ENCODE peak calls at places on chromosome 13, in ten cellular contexts. One of them, this sample, is unnamed.

GRCh38 chr13:79435549-79435948 is 29.5 kb upstream of the RBM26 start:
- DNase-seq in CD8-positive, alpha-beta T cell: no peak
- DNase-seq in effector memory CD4-positive, alpha-beta T cell: no peak
- DNase-seq in SJSA1: no peak
- DNase-seq in fibroblast of mammary gland: peak; percentile 53
- DNase-seq in MG63: no peak
- DNase-seq in GM12865: no peak
- DNase-seq in A673: no peak
- DNase-seq in upper lobe of right lung: no peak
- DNase-seq in IMR-90: peak; percentile 68
- DNase-seq in this sample: peak; percentile 58

GRCh38 chr13:36362251-36362650 is 16.1 kb upstream of the SPART start:
- DNase-seq in CD8-positive, alpha-beta T cell: no peak
- DNase-seq in effector memory CD4-positive, alpha-beta T cell: no peak
- DNase-seq in SJSA1: no peak
- DNase-seq in fibroblast of mammary gland: peak; percentile 95
- DNase-seq in MG63: no peak
- DNase-seq in GM12865: no peak
- DNase-seq in A673: no peak
- DNase-seq in upper lobe of right lung: no peak
- DNase-seq in IMR-90: peak; percentile 91
- DNase-seq in this sample: peak; percentile 95

GRCh38 chr13:29676941-29677452 is 81.5 kb upstream of the SLC7A1 start:
- DNase-seq in CD8-positive, alpha-beta T cell: no peak
- DNase-seq in effector memory CD4-positive, alpha-beta T cell: no peak
- DNase-seq in SJSA1: no peak
- DNase-seq in fibroblast of mammary gland: peak; percentile 23
- DNase-seq in MG63: no peak
- DNase-seq in GM12865: no peak
- DNase-seq in A673: no peak
- DNase-seq in upper lobe of right lung: no peak
- DNase-seq in IMR-90: peak; percentile 2
- DNase-seq in this sample: peak; percentile 95

GRCh38 chr13:100828226-100828625 is 153.6 kb upstream of the TMTC4 start:
- DNase-seq in CD8-positive, alpha-beta T cell: no peak
- DNase-seq in effector memory CD4-positive, alpha-beta T cell: no peak
- DNase-seq in SJSA1: no peak
- DNase-seq in fibroblast of mammary gland: no peak
- DNase-seq in MG63: no peak
- DNase-seq in GM12865: no peak
- DNase-seq in A673: peak; percentile 36
- DNase-seq in upper lobe of right lung: no peak
- DNase-seq in IMR-90: no peak
- DNase-seq in this sample: no peak

GRCh38 chr13:31301119-31301518 is 101.3 kb downstream of the B3GLCT start:
- DNase-seq in CD8-positive, alpha-beta T cell: no peak
- DNase-seq in effector memory CD4-positive, alpha-beta T cell: no peak
- DNase-seq in SJSA1: no peak
- DNase-seq in fibroblast of mammary gland: no peak
- DNase-seq in MG63: no peak
- DNase-seq in GM12865: no peak
- DNase-seq in A673: no peak
- DNase-seq in upper lobe of right lung: no peak
- DNase-seq in IMR-90: no peak
- DNase-seq in this sample: no peak

GRCh38 chr13:49985129-49985528 is 11.7 kb upstream of the TRIM13 start:
- DNase-seq in CD8-positive, alpha-beta T cell: no peak
- DNase-seq in effector memory CD4-positive, alpha-beta T cell: no peak
- DNase-seq in SJSA1: no peak
- DNase-seq in fibroblast of mammary gland: no peak
- DNase-seq in MG63: no peak
- DNase-seq in GM12865: no peak
- DNase-seq in A673: no peak
- DNase-seq in upper lobe of right lung: no peak
- DNase-seq in IMR-90: no peak
- DNase-seq in this sample: no peak

GRCh38 chr13:48333976-48334375 is 30.4 kb downstream of the RB1 start:
- DNase-seq in CD8-positive, alpha-beta T cell: no peak
- DNase-seq in effector memory CD4-positive, alpha-beta T cell: no peak
- DNase-seq in SJSA1: no peak
- DNase-seq in fibroblast of mammary gland: peak; percentile 53
- DNase-seq in MG63: no peak
- DNase-seq in GM12865: no peak
- DNase-seq in A673: no peak
- DNase-seq in upper lobe of right lung: no peak
- DNase-seq in IMR-90: peak; percentile 36
- DNase-seq in this sample: peak; percentile 95

GRCh38 chr13:49319555-49320350 is 72.0 kb downstream of the CDADC1 start:
- DNase-seq in CD8-positive, alpha-beta T cell: no peak
- DNase-seq in effector memory CD4-positive, alpha-beta T cell: no peak
- DNase-seq in SJSA1: no peak
- DNase-seq in fibroblast of mammary gland: no peak
- DNase-seq in MG63: no peak
- DNase-seq in GM12865: no peak
- DNase-seq in A673: no peak
- DNase-seq in upper lobe of right lung: no peak
- DNase-seq in IMR-90: peak; percentile 74
- DNase-seq in this sample: no peak

GRCh38 chr13:112158961-112159360 is 92.0 kb downstream of the SOX1 start:
- DNase-seq in CD8-positive, alpha-beta T cell: no peak
- DNase-seq in effector memory CD4-positive, alpha-beta T cell: no peak
- DNase-seq in SJSA1: no peak
- DNase-seq in fibroblast of mammary gland: no peak
- DNase-seq in MG63: no peak
- DNase-seq in GM12865: no peak
- DNase-seq in A673: no peak
- DNase-seq in upper lobe of right lung: peak; percentile 3
- DNase-seq in IMR-90: no peak
- DNase-seq in this sample: no peak

GRCh38 chr13:112154301-112155060 is 87.5 kb downstream of the SOX1 start:
- DNase-seq in CD8-positive, alpha-beta T cell: no peak
- DNase-seq in effector memory CD4-positive, alpha-beta T cell: no peak
- DNase-seq in SJSA1: no peak
- DNase-seq in fibroblast of mammary gland: no peak
- DNase-seq in MG63: no peak
- DNase-seq in GM12865: no peak
- DNase-seq in A673: no peak
- DNase-seq in upper lobe of right lung: peak; percentile 42
- DNase-seq in IMR-90: no peak
- DNase-seq in this sample: no peak

GRCh38 chr13:112161441-112162301 is 94.7 kb downstream of the SOX1 start:
- DNase-seq in CD8-positive, alpha-beta T cell: no peak
- DNase-seq in effector memory CD4-positive, alpha-beta T cell: no peak
- DNase-seq in SJSA1: no peak
- DNase-seq in fibroblast of mammary gland: no peak
- DNase-seq in MG63: no peak
- DNase-seq in GM12865: no peak
- DNase-seq in A673: peak; percentile 74
- DNase-seq in upper lobe of right lung: peak; percentile 22
- DNase-seq in IMR-90: no peak
- DNase-seq in this sample: no peak

GRCh38 chr13:112160558-112160957 is 93.6 kb downstream of the SOX1 start:
- DNase-seq in CD8-positive, alpha-beta T cell: no peak
- DNase-seq in effector memory CD4-positive, alpha-beta T cell: no peak
- DNase-seq in SJSA1: no peak
- DNase-seq in fibroblast of mammary gland: no peak
- DNase-seq in MG63: no peak
- DNase-seq in GM12865: no peak
- DNase-seq in A673: no peak
- DNase-seq in upper lobe of right lung: peak; percentile 37
- DNase-seq in IMR-90: no peak
- DNase-seq in this sample: no peak

GRCh38 chr13:112159575-112160547 is 92.9 kb downstream of the SOX1 start:
- DNase-seq in CD8-positive, alpha-beta T cell: no peak
- DNase-seq in effector memory CD4-positive, alpha-beta T cell: no peak
- DNase-seq in SJSA1: no peak
- DNase-seq in fibroblast of mammary gland: no peak
- DNase-seq in MG63: no peak
- DNase-seq in GM12865: no peak
- DNase-seq in A673: no peak
- DNase-seq in upper lobe of right lung: peak; percentile 32
- DNase-seq in IMR-90: no peak
- DNase-seq in this sample: no peak
- H3K4me3 ChIP-seq in CD8-positive, alpha-beta T cell: no peak overlapping the region
- H3K4me3 ChIP-seq in effector memory CD4-positive, alpha-beta T cell: no peak overlapping the region
- H3K4me3 ChIP-seq in SJSA1: no peak overlapping the region
- H3K4me3 ChIP-seq in fibroblast of mammary gland: no peak overlapping the region
- H3K4me3 ChIP-seq in MG63: no peak overlapping the region
- H3K4me3 ChIP-seq in GM12865: no peak overlapping the region
- H3K4me3 ChIP-seq in A673: no peak overlapping the region
- H3K4me3 ChIP-seq in upper lobe of right lung: no peak overlapping the region
- H3K4me3 ChIP-seq in IMR-90: no peak overlapping the region
- H3K4me3 ChIP-seq in this sample: no peak overlapping the region

DNA sequence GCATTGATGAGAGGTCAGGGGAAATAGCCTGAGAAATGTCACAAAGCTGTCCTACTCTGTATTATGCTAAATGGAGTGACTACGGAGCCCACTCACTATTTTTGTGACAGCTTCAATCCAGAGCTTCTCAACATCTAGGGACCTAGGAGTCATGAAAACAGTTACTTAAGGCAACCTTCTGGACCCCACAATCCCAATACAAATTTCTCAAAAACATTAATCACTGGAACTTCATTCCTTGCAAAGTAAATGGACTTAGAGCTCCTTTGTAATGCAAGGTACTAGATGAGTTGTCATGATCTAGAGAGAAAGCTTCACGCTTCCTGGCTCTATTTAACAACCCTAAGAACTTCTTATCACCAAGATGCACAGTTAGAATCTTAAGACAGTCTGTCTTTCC is 2.6 kb upstream of the RAP2A start:
- DNase-seq in CD8-positive, alpha-beta T cell: no peak
- DNase-seq in effector memory CD4-positive, alpha-beta T cell: no peak
- DNase-seq in SJSA1: no peak
- DNase-seq in fibroblast of mammary gland: no peak
- DNase-seq in MG63: no peak
- DNase-seq in GM12865: no peak
- DNase-seq in A673: no peak
- DNase-seq in upper lobe of right lung: no peak
- DNase-seq in IMR-90: no peak
- DNase-seq in this sample: no peak
- H3K4me3 ChIP-seq in CD8-positive, alpha-beta T cell: no peak overlapping the region
- H3K4me3 ChIP-seq in effector memory CD4-positive, alpha-beta T cell: no peak overlapping the region
- H3K4me3 ChIP-seq in SJSA1: no peak overlapping the region
- H3K4me3 ChIP-seq in fibroblast of mammary gland: no peak overlapping the region
- H3K4me3 ChIP-seq in MG63: no peak overlapping the region
- H3K4me3 ChIP-seq in GM12865: peak overlapping the region; percentile 86
- H3K4me3 ChIP-seq in A673: no peak overlapping the region
- H3K4me3 ChIP-seq in upper lobe of right lung: no peak overlapping the region
- H3K4me3 ChIP-seq in IMR-90: no peak overlapping the region
- H3K4me3 ChIP-seq in this sample: no peak overlapping the region

DNA sequence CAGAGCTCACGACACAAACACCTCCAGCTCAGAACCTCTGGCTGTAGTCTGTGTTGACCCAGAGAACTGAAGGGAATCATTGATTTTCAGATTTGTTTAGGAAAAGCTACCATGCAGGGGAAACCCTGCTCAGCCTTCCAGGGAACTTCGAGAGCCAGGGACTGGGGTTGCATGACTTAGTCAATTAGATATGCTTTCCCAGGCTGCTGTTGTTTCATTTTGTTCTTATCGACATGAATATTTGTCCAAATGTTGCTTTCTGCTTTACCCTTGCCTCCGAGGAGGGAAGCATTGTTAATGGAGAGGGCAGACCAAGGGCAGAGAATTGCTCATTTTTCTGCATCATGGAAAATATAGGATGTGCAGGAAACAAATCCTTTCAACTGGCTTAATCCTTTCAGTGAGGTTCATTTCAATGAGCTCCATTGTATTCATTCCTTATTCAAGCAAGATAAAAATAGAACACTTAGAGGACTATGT is 82.5 kb downstream of the KLF5 start:
- DNase-seq in CD8-positive, alpha-beta T cell: no peak
- DNase-seq in effector memory CD4-positive, alpha-beta T cell: no peak
- DNase-seq in SJSA1: no peak
- DNase-seq in fibroblast of mammary gland: no peak
- DNase-seq in MG63: no peak
- DNase-seq in GM12865: no peak
- DNase-seq in A673: peak; percentile 40
- DNase-seq in upper lobe of right lung: no peak
- DNase-seq in IMR-90: peak; percentile 15
- DNase-seq in this sample: no peak
- H3K4me3 ChIP-seq in CD8-positive, alpha-beta T cell: no peak overlapping the region
- H3K4me3 ChIP-seq in effector memory CD4-positive, alpha-beta T cell: no peak overlapping the region
- H3K4me3 ChIP-seq in SJSA1: no peak overlapping the region
- H3K4me3 ChIP-seq in fibroblast of mammary gland: no peak overlapping the region
- H3K4me3 ChIP-seq in MG63: no peak overlapping the region
- H3K4me3 ChIP-seq in GM12865: no peak overlapping the region
- H3K4me3 ChIP-seq in A673: peak overlapping the region; percentile 8
- H3K4me3 ChIP-seq in upper lobe of right lung: peak overlapping the region; percentile 22
- H3K4me3 ChIP-seq in IMR-90: peak overlapping the region; percentile 2
- H3K4me3 ChIP-seq in this sample: no peak overlapping the region

GRCh38 chr13:110447801-110448200 is 113.7 kb downstream of the RAB20 start:
- DNase-seq in CD8-positive, alpha-beta T cell: no peak
- DNase-seq in effector memory CD4-positive, alpha-beta T cell: no peak
- DNase-seq in SJSA1: no peak
- DNase-seq in fibroblast of mammary gland: no peak
- DNase-seq in MG63: no peak
- DNase-seq in GM12865: no peak
- DNase-seq in A673: no peak
- DNase-seq in upper lobe of right lung: no peak
- DNase-seq in IMR-90: no peak
- DNase-seq in this sample: no peak

GRCh38 chr13:110449225-110450015 is 112.1 kb downstream of the RAB20 start:
- DNase-seq in CD8-positive, alpha-beta T cell: no peak
- DNase-seq in effector memory CD4-positive, alpha-beta T cell: no peak
- DNase-seq in SJSA1: no peak
- DNase-seq in fibroblast of mammary gland: no peak
- DNase-seq in MG63: no peak
- DNase-seq in GM12865: no peak
- DNase-seq in A673: no peak
- DNase-seq in upper lobe of right lung: no peak
- DNase-seq in IMR-90: no peak
- DNase-seq in this sample: no peak

GRCh38 chr13:110448230-110448629 is 113.3 kb downstream of the RAB20 start:
- DNase-seq in CD8-positive, alpha-beta T cell: no peak
- DNase-seq in effector memory CD4-positive, alpha-beta T cell: no peak
- DNase-seq in SJSA1: peak; percentile 96
- DNase-seq in fibroblast of mammary gland: peak; percentile 84
- DNase-seq in MG63: no peak
- DNase-seq in GM12865: no peak
- DNase-seq in A673: no peak
- DNase-seq in upper lobe of right lung: no peak
- DNase-seq in IMR-90: peak; percentile 86
- DNase-seq in this sample: peak; percentile 84

GRCh38 chr13:110450016-110450900 is 111.3 kb downstream of the RAB20 start:
- DNase-seq in CD8-positive, alpha-beta T cell: no peak
- DNase-seq in effector memory CD4-positive, alpha-beta T cell: no peak
- DNase-seq in SJSA1: no peak
- DNase-seq in fibroblast of mammary gland: no peak
- DNase-seq in MG63: no peak
- DNase-seq in GM12865: no peak
- DNase-seq in A673: no peak
- DNase-seq in upper lobe of right lung: no peak
- DNase-seq in IMR-90: no peak
- DNase-seq in this sample: no peak

DNA sequence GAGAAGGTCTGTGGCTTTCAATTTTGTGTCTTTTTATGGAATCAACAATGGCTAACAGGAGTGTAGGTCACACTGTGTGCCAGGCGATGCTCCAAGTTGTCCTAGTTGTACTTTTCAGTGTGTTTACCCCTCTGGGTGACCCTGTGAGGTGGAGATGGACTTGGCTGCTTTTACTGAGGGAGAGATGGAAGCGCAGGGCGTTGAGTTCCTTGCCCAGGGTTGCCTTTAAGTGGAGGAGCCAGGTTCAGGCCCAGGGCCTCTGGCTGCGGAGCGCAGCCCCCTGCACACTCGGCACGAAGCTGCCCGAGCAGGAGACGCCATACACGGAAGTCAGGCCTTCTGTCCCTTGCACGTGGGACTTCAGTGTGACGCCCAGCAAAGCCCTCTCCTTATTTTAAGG is 112.8 kb downstream of the RAB20 start:
- DNase-seq in CD8-positive, alpha-beta T cell: no peak
- DNase-seq in effector memory CD4-positive, alpha-beta T cell: no peak
- DNase-seq in SJSA1: no peak
- DNase-seq in fibroblast of mammary gland: no peak
- DNase-seq in MG63: no peak
- DNase-seq in GM12865: no peak
- DNase-seq in A673: no peak
- DNase-seq in upper lobe of right lung: no peak
- DNase-seq in IMR-90: no peak
- DNase-seq in this sample: no peak
- H3K4me3 ChIP-seq in CD8-positive, alpha-beta T cell: no peak overlapping the region
- H3K4me3 ChIP-seq in effector memory CD4-positive, alpha-beta T cell: no peak overlapping the region
- H3K4me3 ChIP-seq in SJSA1: no peak overlapping the region
- H3K4me3 ChIP-seq in fibroblast of mammary gland: no peak overlapping the region
- H3K4me3 ChIP-seq in MG63: no peak overlapping the region
- H3K4me3 ChIP-seq in GM12865: no peak overlapping the region
- H3K4me3 ChIP-seq in A673: no peak overlapping the region
- H3K4me3 ChIP-seq in upper lobe of right lung: no peak overlapping the region
- H3K4me3 ChIP-seq in IMR-90: no peak overlapping the region
- H3K4me3 ChIP-seq in this sample: no peak overlapping the region